ENCODE peak calls at places on chromosomes 16 and 17, in five cellular contexts. B is T follicular helper cell; J is brain pericyte; K is effector CD8-positive, alpha-beta T cell; E is heart left ventricle. H is an unnamed sample.

GRCh38 chr17:76840443-76840767 is 27.8 kb upstream of the MGAT5B start:
- DNase-seq in B (no peak), J (no peak), K (no peak), E (no peak), H (no peak)

GRCh38 chr17:73465130-73465529 is 153.3 kb upstream of the CDC42EP4 start:
- DNase-seq in B (no peak), J (no peak), K (no peak), E (no peak), H (no peak)

GRCh38 chr16:3025032-3026002 is 1.5 kb downstream of the THOC6 start:
- DNase-seq in B (no peak), J (no peak), K (no peak), E (no peak), H (no peak)

GRCh38 chr16:11613381-11614303 is 26.9 kb upstream of the LITAF start:
- DNase-seq in B (no peak), J (no peak), K (no peak), E (peak; percentile 64), H (no peak)

GRCh38 chr16:12508054-12508453 is 295.6 kb downstream of the CPPED1 start:
- DNase-seq in B (no peak), J (no peak), K (no peak), E (no peak), H (no peak)

GRCh38 chr17:17108681-17109049 is 66.4 kb downstream of the MPRIP start:
- DNase-seq in B (no peak), J (no peak), K (no peak), E (no peak), H (no peak)

GRCh38 chr16:14559809-14560227 is 70.2 kb downstream of the PARN start:
- DNase-seq in B (no peak), J (no peak), K (no peak), E (no peak), H (no peak)

GRCh38 chr17:69716571-69716970 is 302.1 kb downstream of the MAP2K6 start:
- DNase-seq in B (no peak), J (no peak), K (no peak), E (no peak), H (no peak)

GRCh38 chr16:2663553-2664521 is 18.5 kb upstream of the KCTD5 start:
- DNase-seq in B (no peak), J (no peak), K (no peak), E (no peak), H (no peak)

GRCh38 chr17:75352079-75352569 is 53.4 kb downstream of the GRB2 start:
- DNase-seq in B (no peak), J (no peak), K (no peak), E (no peak), H (no peak)

GRCh38 chr17:1227917-1228751 is 42.1 kb upstream of the BHLHA9 start:
- DNase-seq in B (no peak), J (no peak), K (no peak), E (no peak), H (no peak)

GRCh38 chr17:82965371-82965770 is 114.0 kb upstream of the METRNL start:
- DNase-seq in B (no peak), J (no peak), K (no peak), E (no peak), H (no peak)

GRCh38 chr16:87860553-87861299 is 8.6 kb downstream of the SLC7A5 start:
- DNase-seq in B (no peak), J (peak; percentile 66), K (no peak), E (peak; percentile 22), H (no peak)

GRCh38 chr16:30096105-30096861 is at the start of gene YPEL3:
- DNase-seq in B (peak; percentile 85), J (peak; percentile 61), K (peak; percentile 77), E (peak; percentile 94), H (peak; percentile 88)

GRCh38 chr16:6231351-6231750 is 1101.3 kb upstream of the RBFOX1 start:
- DNase-seq in B (no peak), J (no peak), K (no peak), E (no peak), H (no peak)

GRCh38 chr17:40526668-40527067 is 25.2 kb upstream of the TNS4 start:
- DNase-seq in B (no peak), J (no peak), K (no peak), E (peak; percentile 50), H (no peak)

GRCh38 chr17:79950306-79950705 is 85.4 kb downstream of the TBC1D16 start:
- DNase-seq in B (no peak), J (no peak), K (no peak), E (no peak), H (no peak)

GRCh38 chr17:2855063-2855600 is 58.9 kb downstream of the RAP1GAP2 start:
- DNase-seq in B (no peak), J (no peak), K (no peak), E (no peak), H (no peak)

GRCh38 chr16:51524555-51525373 is 373.7 kb upstream of the SALL1 start:
- DNase-seq in B (no peak), J (peak; percentile 52), K (no peak), E (no peak), H (no peak)

GRCh38 chr16:89613954-89614459 is 565 bp downstream of the DPEP1 start:
- DNase-seq in B (no peak), J (no peak), K (no peak), E (no peak), H (no peak)

GRCh38 chr16:86227801-86228200 is 282.5 kb upstream of the FOXF1 start:
- DNase-seq in B (no peak), J (no peak), K (no peak), E (no peak), H (no peak)

GRCh38 chr17:39661044-39661406 is 4.1 kb upstream of the TCAP start:
- DNase-seq in B (no peak), J (no peak), K (no peak), E (no peak), H (no peak)

H was measured in naive thymus-derived CD8-positive, alpha-beta T cell.